ENCODE peak calls at places on chromosomes 2 and 18, in four cellular contexts. V is stimulated activated CD8-positive, alpha-beta memory T cell treated with anti-CD3 and anti-CD28 coated beads, Interleukin-7, amount 100 ng/mL, for 1 hour; C is CD14-positive monocyte; K is foreskin fibroblast. B is an unnamed sample.

GRCh38 chr2:235860846-235861245 is 307.3 kb downstream of the GBX2 start:
- DNase-seq in V (no peak), C (no peak), K (no peak), B (no peak)

GRCh38 chr2:65045651-65046050 is 10.6 kb upstream of the CEP68 start:
- DNase-seq in V (no peak), C (no peak), K (peak), B (no peak)

GRCh38 chr2:194252127-194252526 is 1404.9 kb upstream of the SLC39A10 start:
- DNase-seq in V (no peak), C (no peak), K (no peak), B (no peak)

GRCh38 chr2:3605013-3605961 is 10.4 kb downstream of the COLEC11 start:
- DNase-seq in V (no peak), C (no peak), K (no peak), B (no peak)

GRCh38 chr2:39881948-39882347 is 102.9 kb upstream of the THUMPD2 start:
- DNase-seq in V (no peak), C (no peak), K (no peak), B (no peak)

GRCh38 chr18:64134044-64134757 is 14.7 kb downstream of the LINC00305 start:
- DNase-seq in V (no peak), C (no peak), K (no peak), B (no peak)

GRCh38 chr18:58491773-58492752 is 136.8 kb downstream of the ALPK2 start:
- DNase-seq in V (no peak), C (no peak), K (no peak), B (no peak)

GRCh38 chr2:113181491-113182051 is 7.8 kb downstream of the PSD4 start:
- DNase-seq in V (no peak), C (no peak), K (no peak), B (no peak)

GRCh38 chr2:101976887-101977286 is 14.9 kb upstream of the IL1R2 start:
- DNase-seq in V (no peak), C (no peak), K (no peak), B (no peak)

GRCh38 chr2:216634317-216635148 is 1.3 kb downstream of the IGFBP2 start:
- DNase-seq in V (no peak), C (no peak), K (peak), B (no peak)

GRCh38 chr2:239625913-239626734 is 225.3 kb upstream of the HDAC4 start:
- DNase-seq in V (no peak), C (no peak), K (no peak), B (no peak)

GRCh38 chr18:48200631-48201336 is 208.4 kb downstream of the ZBTB7C start:
- DNase-seq in V (no peak), C (no peak), K (no peak), B (no peak)

GRCh38 chr2:15770148-15770547 is 170.2 kb upstream of the MYCN start:
- DNase-seq in V (no peak), C (no peak), K (no peak), B (no peak)

GRCh38 chr2:26411419-26411818 is 9.7 kb downstream of the DRC1 start:
- DNase-seq in V (no peak), C (no peak), K (no peak), B (no peak)

GRCh38 chr2:8058652-8059051 is 623.2 kb upstream of the ID2 start:
- DNase-seq in V (no peak), C (no peak), K (no peak), B (no peak)

B was measured in cortex of kidney.